ENCODE peak calls at places on chromosome 16, in nine cellular contexts. F is breast epithelium, Q is AG04450, U is heart left ventricle, E is fibroblast of pulmonary artery, H is HepG2, I is osteoblast, N is body of pancreas, X is AG09309. P is an unnamed sample.

GRCh38 chr16:13909872-13910303 is 10.1 kb upstream of the ERCC4 start:
- DNase-seq in N (peak; percentile 97), H (peak; percentile 92), Q (peak; percentile 47), E (peak; percentile 97), F (no peak), U (peak; percentile 64), I (peak; percentile 78), X (peak; percentile 35), P (no peak)

GRCh38 chr16:5234295-5235050 is 136.9 kb upstream of the EEF2KMT start:
- DNase-seq in Q (no peak), H (no peak), X (no peak), F (no peak), U (no peak), E (no peak), I (no peak), N (no peak), P (no peak)

GRCh38 chr16:87056551-87056950 is 260.6 kb downstream of the C16orf95 start:
- DNase-seq in U (no peak), H (no peak), N (no peak), I (peak; percentile 82), Q (no peak), E (no peak), F (no peak), X (no peak), P (no peak)

GRCh38 chr16:1048442-1049112 is 24.0 kb upstream of the SSTR5 start:
- DNase-seq in Q (no peak), F (no peak), H (peak; percentile 14), I (peak; percentile 97), X (no peak), N (peak; percentile 53), E (peak; percentile 39), U (peak; percentile 79), P (peak; percentile 94)

GRCh38 chr16:67170168-67170947 is at the start of gene NOL3:
- DNase-seq in X (no peak), U (peak; percentile 88), E (peak; percentile 86), Q (peak; percentile 36), H (peak; percentile 87), I (peak; percentile 99), N (peak; percentile 88), F (peak; percentile 84), P (peak; percentile 94)

GRCh38 chr16:57536306-57537193 is at the start of gene CCDC102A:
- DNase-seq in F (peak; percentile 52), X (no peak), Q (no peak), H (no peak), I (peak; percentile 64), E (no peak), U (no peak), N (no peak), P (peak; percentile 64)

GRCh38 chr16:12930881-12931280 is 29.5 kb downstream of the SHISA9 start:
- DNase-seq in N (no peak), I (no peak), F (no peak), Q (no peak), E (no peak), H (no peak), X (no peak), U (no peak), P (no peak)

GRCh38 chr16:27204232-27204915 is 1.0 kb downstream of the KDM8 start:
- DNase-seq in H (no peak), N (no peak), Q (no peak), I (peak; percentile 84), U (peak; percentile 40), F (no peak), X (no peak), E (no peak), P (no peak)

DNA sequence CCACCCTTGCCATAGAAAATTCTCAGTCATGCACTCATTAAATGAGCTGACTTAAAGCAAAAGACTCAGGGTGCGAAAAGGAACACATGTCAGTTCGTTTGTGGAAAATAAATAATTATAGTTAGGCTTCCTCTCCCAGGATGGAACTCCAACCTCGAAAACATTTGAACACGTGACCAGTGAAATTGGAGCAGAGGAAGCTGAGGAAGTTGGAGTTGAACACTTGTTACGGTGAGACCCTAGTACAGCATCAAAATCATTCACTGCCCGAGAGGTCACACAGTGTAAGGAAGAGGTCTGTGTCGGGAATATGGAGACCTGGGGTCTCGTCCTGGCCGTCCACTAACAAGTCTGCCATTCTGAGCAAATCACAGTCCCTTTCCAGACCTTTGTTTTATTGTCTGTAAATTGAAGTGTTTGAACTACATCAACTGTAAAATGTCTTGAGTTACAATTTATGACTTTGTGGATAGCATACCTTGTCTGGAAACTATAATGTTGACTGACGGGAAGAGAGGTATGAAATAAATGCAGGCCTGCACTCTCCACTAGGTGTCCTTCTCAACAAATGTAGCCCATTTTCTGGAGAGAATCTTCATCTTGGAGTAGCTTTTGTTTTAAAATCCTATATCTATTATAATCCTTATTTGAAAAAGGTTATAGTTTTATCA is 7.7 kb downstream of the PSMD7 start:
- DNase-seq in E (peak; percentile 29), F (no peak), N (no peak), X (no peak), U (no peak), I (no peak), Q (no peak), H (peak; percentile 20), P (no peak)
- TF ChIP-seq CTCF in E (peak; percentile 45), F (no peak), N (no peak), X (peak; percentile 40), U (no peak), I (peak; percentile 47), Q (peak; percentile 49), H (peak; percentile 38), P (peak; percentile 61)

DNA sequence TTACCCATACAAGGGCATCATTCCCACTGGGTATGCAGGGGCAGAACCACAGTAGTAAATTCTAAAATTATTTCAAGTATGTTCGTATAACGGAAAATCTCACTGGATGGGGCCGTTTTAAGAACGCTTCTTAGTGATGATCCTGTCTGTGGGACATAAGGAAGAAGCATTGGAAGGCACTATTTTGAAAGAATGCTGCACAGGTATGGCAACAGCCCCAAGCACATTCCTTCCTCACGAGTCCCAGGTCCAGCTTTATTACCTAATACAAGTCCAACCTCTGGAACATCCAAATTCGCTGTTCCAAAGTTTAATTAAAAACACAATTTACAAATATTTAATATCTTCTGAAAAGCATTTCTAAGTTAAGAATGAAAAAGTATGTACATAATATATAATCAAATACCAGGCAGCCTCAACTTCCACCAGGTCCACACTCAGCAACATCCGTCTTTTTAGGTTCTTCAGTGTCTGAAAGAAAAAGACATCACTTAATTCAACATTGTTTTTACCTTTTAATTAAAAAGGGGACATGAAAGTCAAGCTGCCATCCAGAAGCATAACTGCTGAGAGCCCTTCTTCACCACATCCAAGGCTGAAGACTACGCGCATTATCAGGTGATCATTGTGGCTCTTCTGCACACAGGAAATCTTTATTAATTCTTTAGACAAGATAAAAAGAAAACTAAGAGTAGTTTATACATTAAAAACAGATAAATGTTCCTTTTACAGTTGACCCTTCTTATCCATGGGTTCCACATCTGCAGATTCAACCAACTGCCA is 49.8 kb downstream of the BRD7 start:
- DNase-seq in U (no peak), E (no peak), X (no peak), Q (no peak), I (no peak), N (no peak), F (no peak), H (no peak), P (no peak)
- H3K4me3 ChIP-seq in U (no peak overlapping the region), E (no peak overlapping the region), X (no peak overlapping the region), Q (no peak overlapping the region), I (no peak overlapping the region), N (no peak overlapping the region), F (no peak overlapping the region), H (no peak overlapping the region), P (no peak overlapping the region)

GRCh38 chr16:88285514-88285822 is 97.3 kb upstream of the ZNF469 start:
- DNase-seq in H (no peak), N (no peak), E (no peak), F (no peak), U (no peak), I (peak; percentile 34), X (no peak), Q (no peak), P (no peak)

GRCh38 chr16:88288303-88288702 is 94.5 kb upstream of the ZNF469 start:
- DNase-seq in F (no peak), N (no peak), U (no peak), I (no peak), Q (no peak), X (no peak), E (no peak), H (no peak), P (no peak)

GRCh38 chr16:88286301-88286923 is 96.3 kb upstream of the ZNF469 start:
- DNase-seq in U (no peak), I (no peak), H (no peak), X (no peak), Q (no peak), E (no peak), N (no peak), F (no peak), P (no peak)

GRCh38 chr16:88289001-88289400 is 93.8 kb upstream of the ZNF469 start:
- DNase-seq in U (no peak), E (no peak), X (no peak), N (no peak), F (no peak), Q (no peak), H (no peak), I (no peak), P (no peak)

DNA sequence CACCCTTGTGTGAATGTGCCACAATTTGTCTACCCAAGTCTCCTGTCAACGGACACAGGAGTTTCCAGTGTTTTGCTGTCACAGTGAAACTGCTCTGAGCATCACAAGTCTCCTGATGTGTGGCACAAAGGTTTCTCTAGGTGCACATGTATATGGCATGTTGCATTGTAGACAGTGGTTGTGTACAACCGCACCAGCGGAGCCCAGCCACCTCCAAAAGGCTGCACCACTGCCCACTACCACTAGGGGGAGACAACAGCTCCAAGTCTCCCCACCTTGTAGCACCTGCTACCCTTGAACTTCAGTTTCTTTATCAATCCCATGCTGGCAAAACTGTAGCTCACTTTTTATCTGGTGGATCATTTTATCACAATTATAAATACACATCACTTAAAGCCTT is 95.5 kb upstream of the ZNF469 start:
- DNase-seq in H (peak; percentile 18), X (no peak), N (no peak), F (no peak), I (no peak), E (peak; percentile 60), U (no peak), Q (no peak), P (no peak)
- TF ChIP-seq CTCF in H (peak; percentile 69), X (peak; percentile 55), N (no peak), F (no peak), I (peak; percentile 44), E (peak; percentile 95), U (no peak), Q (peak; percentile 52), P (peak; percentile 77)

GRCh38 chr16:88454315-88455057 is 1.4 kb downstream of the ZFPM1 start:
- DNase-seq in H (no peak), I (peak; percentile 93), N (peak; percentile 50), F (no peak), E (no peak), U (no peak), Q (no peak), X (no peak), P (no peak)

GRCh38 chr16:88458039-88458772 is 5.1 kb downstream of the ZFPM1 start:
- DNase-seq in Q (no peak), E (peak; percentile 39), I (no peak), H (no peak), U (no peak), N (peak; percentile 10), X (no peak), F (no peak), P (peak; percentile 71)

GRCh38 chr16:88456356-88457292 is 3.5 kb downstream of the ZFPM1 start:
- DNase-seq in F (no peak), E (no peak), N (peak; percentile 11), X (no peak), U (no peak), H (no peak), Q (no peak), I (peak; percentile 93), P (no peak)

GRCh38 chr16:88453621-88454314 is 688 bp downstream of the ZFPM1 start:
- DNase-seq in E (no peak), X (no peak), F (no peak), H (no peak), Q (no peak), I (peak; percentile 95), U (no peak), N (peak; percentile 17), P (no peak)

GRCh38 chr16:88455610-88456355 is 2.7 kb downstream of the ZFPM1 start:
- DNase-seq in Q (no peak), I (peak; percentile 96), X (no peak), U (no peak), F (no peak), N (peak; percentile 67), E (peak; percentile 60), H (peak; percentile 57), P (no peak)
- H3K4me3 ChIP-seq in Q (peak overlapping the region; percentile 60), I (peak overlapping the region; percentile 73), X (peak overlapping the region; percentile 51), U (peak overlapping the region; percentile 68), F (peak overlapping the region; percentile 84), N (peak overlapping the region; percentile 64), E (peak overlapping the region; percentile 54), H (peak overlapping the region; percentile 93), P (peak overlapping the region; percentile 59)